ENCODE peak calls at places on chromosomes 13 and 19, in ten cellular contexts. G, M, J, I, A, F, U, N, B and X are unnamed samples.

GRCh38 chr13:46686171-46686570 is 110.8 kb downstream of the ESD start:
- DNase-seq in A (no peak), G (no peak), N (no peak), U (no peak), J (no peak), I (no peak), B (no peak), M (no peak), F (no peak), X (no peak)

GRCh38 chr13:54536112-54536511 is 1507.5 kb downstream of the OLFM4 start:
- DNase-seq in G (no peak), J (no peak), M (no peak), U (no peak), F (no peak), A (no peak), B (peak), I (no peak), N (no peak), X (no peak)

GRCh38 chr13:97975280-97975850 is 21.9 kb downstream of the IPO5 start:
- DNase-seq in B (no peak), N (no peak), A (no peak), J (no peak), F (no peak), G (no peak), U (no peak), I (no peak), M (no peak), X (no peak)

GRCh38 chr13:100363874-100364273 is 224.7 kb downstream of the GGACT start:
- DNase-seq in I (no peak), U (no peak), J (no peak), B (no peak), M (no peak), G (no peak), N (peak), A (no peak), F (no peak), X (peak)

GRCh38 chr13:59687028-59687427 is 476.7 kb downstream of the DIAPH3 start:
- DNase-seq in U (no peak), A (no peak), F (no peak), M (no peak), B (no peak), J (no peak), I (no peak), G (no peak), N (no peak), X (no peak)

GRCh38 chr19:5228932-5229777 is 111.5 kb downstream of the PTPRS start:
- DNase-seq in I (no peak), F (no peak), U (no peak), J (no peak), A (no peak), B (no peak), G (no peak), N (peak), M (no peak), X (no peak)

GRCh38 chr13:45321230-45321629 is 19.8 kb downstream of the TPT1 start:
- DNase-seq in U (no peak), J (no peak), B (no peak), I (no peak), A (no peak), G (no peak), M (no peak), F (no peak), N (no peak), X (no peak)

GRCh38 chr13:94093652-94094310 is 385.7 kb downstream of the DCT start:
- DNase-seq in A (no peak), N (no peak), I (no peak), J (no peak), F (no peak), U (no peak), B (no peak), G (no peak), M (no peak), X (no peak)

GRCh38 chr19:56971230-56971629 is 130.7 kb upstream of the PEG3 start:
- DNase-seq in I (no peak), J (no peak), M (no peak), B (no peak), A (no peak), G (no peak), U (no peak), N (no peak), F (no peak), X (no peak)

GRCh38 chr19:35774274-35775045 is 904 bp upstream of the ARHGAP33 start:
- DNase-seq in U (no peak), N (no peak), B (no peak), I (no peak), G (no peak), F (no peak), A (no peak), J (no peak), M (peak), X (no peak)

GRCh38 chr19:3580156-3580955 is 4.9 kb upstream of the GIPC3 start:
- DNase-seq in B (peak), F (no peak), M (peak), N (peak), J (no peak), I (peak), A (no peak), U (no peak), G (no peak), X (peak)

GRCh38 chr19:459724-460511 is 915 bp downstream of the SHC2 start:
- DNase-seq in N (peak), J (peak), B (no peak), I (peak), F (peak), A (peak), M (peak), U (peak), G (peak), X (no peak)

GRCh38 chr13:60572003-60572792 is 175.2 kb downstream of the TDRD3 start:
- DNase-seq in I (no peak), G (no peak), U (peak), B (no peak), A (no peak), N (peak), F (no peak), J (no peak), M (peak), X (no peak)

DNA sequence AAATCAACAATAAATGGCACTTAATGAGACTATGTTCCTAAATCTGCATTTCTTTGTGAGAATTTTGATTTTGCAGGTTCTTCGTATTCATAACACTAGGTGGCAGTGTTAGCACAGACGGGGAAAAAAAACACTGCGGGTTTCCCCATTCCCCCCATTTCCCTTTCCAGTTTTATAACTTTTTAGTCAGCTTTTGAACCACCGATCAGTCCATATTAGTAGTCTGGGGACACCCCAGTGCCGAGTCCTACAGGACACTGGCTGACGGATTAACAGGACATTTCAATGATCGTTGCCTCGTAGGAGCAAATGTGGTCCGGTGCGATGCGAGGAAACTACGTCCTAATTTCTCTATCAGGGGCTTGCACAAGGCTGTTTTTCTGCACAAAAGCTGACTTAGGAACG is 234.3 kb downstream of the LMO7 start:
- DNase-seq in G (peak), A (no peak), U (peak), B (no peak), N (peak), M (no peak), J (no peak), I (no peak), F (no peak), X (no peak)
- H3K4me3 ChIP-seq in G (peak), A (no peak), U (no peak), B (peak), N (peak), M (no peak), J (peak), I (peak), F (peak), X (peak)

DNA sequence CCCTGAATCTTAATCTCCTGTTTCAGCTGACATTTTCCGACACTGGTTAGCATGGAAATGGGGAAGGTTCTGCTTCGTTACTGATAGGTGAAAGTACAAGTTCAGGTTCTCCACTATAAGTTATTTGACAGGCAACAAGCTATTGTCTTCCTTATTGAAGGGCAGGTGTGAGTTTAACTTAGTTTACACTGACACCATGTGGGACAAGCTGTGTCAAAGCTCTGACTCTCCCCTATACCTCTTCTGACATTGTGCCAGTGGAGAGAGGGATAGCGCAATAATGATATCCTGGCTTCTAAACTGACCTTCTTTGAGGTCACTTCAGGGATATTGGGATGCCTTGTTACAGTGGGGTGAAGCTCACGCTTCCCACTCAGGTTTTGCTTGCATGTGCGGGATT is 587.0 kb upstream of the SLITRK5 start:
- DNase-seq in G (no peak), I (no peak), U (no peak), F (no peak), M (peak), N (no peak), J (no peak), A (no peak), B (no peak), X (no peak)
- TF ChIP-seq CTCF in G (no peak), I (no peak), U (peak), F (no peak), M (no peak), N (no peak), J (no peak), A (no peak), B (no peak), X (no peak)

GRCh38 chr13:36920612-36921185 is 661 bp upstream of the SMAD9 start:
- DNase-seq in N (no peak), F (no peak), J (no peak), A (no peak), B (no peak), U (no peak), I (no peak), G (no peak), M (no peak), X (no peak)
- H3K4me3 ChIP-seq in N (peak), F (peak), J (peak), A (no peak), B (peak), U (no peak), I (peak), G (no peak), M (no peak), X (peak)

GRCh38 chr19:53431399-53432087 is at the start of gene ZNF761:
- DNase-seq in J (peak), A (peak), N (peak), B (peak), G (peak), I (peak), M (peak), U (peak), F (peak), X (peak)
- TF ChIP-seq CTCF in J (peak), A (no peak), N (peak), B (peak), G (peak), I (peak), M (peak), U (peak), F (peak), X (peak)

GRCh38 chr19:55585658-55586339 is 5.2 kb upstream of the ZNF579 start:
- DNase-seq in G (peak), I (peak), F (peak), U (peak), A (peak), N (peak), M (peak), J (peak), B (peak), X (peak)
- H3K4me3 ChIP-seq in G (peak), I (peak), F (peak), U (peak), A (peak), N (peak), M (no peak), J (peak), B (peak), X (peak)

DNA sequence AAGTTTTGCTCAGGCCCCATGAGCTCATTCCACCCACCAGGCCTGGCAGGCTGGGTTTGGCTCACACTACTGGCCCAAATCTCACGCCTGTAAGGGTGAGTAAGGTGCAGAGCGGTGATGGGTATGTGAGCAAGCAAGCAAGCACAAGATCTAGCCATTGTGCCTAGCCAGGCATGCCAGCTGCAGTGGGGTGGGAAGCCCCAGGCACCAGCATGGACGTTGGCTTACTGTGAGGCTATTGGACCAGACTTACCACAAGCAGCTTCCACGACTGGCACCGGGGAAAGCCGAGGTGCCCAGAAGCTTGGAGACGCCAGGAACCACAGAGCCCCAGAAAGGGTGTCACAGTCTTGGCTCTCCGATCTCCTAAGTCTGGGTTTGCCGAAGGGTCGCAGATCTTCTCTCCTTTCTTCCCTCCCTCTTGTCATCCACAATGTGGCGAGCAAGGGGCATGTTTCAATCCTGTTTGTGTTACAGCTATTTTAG is 2659.4 kb upstream of the PCDH20 start:
- DNase-seq in A (no peak), U (no peak), J (no peak), N (no peak), G (no peak), M (no peak), F (no peak), B (no peak), I (no peak), X (no peak)
- TF ChIP-seq CTCF in A (no peak), U (no peak), J (no peak), N (no peak), G (no peak), M (no peak), F (no peak), B (no peak), I (no peak), X (no peak)

DNA sequence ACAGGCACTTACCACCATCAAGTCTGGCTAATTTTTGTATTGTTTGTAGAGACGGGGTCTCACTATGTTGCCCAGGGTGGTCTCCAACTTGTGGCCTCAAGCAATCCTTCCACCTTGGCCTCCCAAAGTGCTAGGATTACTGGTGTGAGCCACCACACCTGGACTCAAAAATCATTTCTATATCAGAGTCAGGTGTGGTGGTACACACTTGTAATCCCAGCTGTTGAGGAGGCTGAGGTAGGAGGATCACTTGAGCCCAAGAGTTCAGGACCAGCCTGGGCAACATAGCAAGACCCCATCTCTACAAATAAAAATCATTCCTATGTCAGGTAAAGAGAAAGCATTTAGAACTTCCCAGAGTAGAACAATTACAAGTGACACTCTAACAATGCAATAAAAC is 48.4 kb downstream of the MYO9B start:
- DNase-seq in G (no peak), J (no peak), F (no peak), B (no peak), U (no peak), N (no peak), A (no peak), I (no peak), M (no peak), X (no peak)
- H3K4me3 ChIP-seq in G (no peak), J (no peak), F (no peak), B (no peak), U (no peak), N (no peak), A (no peak), I (no peak), M (no peak), X (no peak)

GRCh38 chr13:91592050-91593014 is 193.9 kb downstream of the GPC5 start:
- DNase-seq in U (no peak), A (no peak), I (no peak), B (no peak), N (no peak), M (no peak), F (no peak), J (no peak), G (no peak), X (no peak)
- TF ChIP-seq CTCF in U (no peak), A (no peak), I (no peak), B (no peak), N (no peak), M (no peak), F (no peak), J (no peak), G (no peak), X (no peak)

GRCh38 chr13:80336335-80336734 is 4.6 kb downstream of the SPRY2 start:
- DNase-seq in A (no peak), U (no peak), B (no peak), J (no peak), N (peak), I (no peak), G (no peak), F (no peak), M (no peak), X (no peak)
- H3K4me3 ChIP-seq in A (peak), U (peak), B (peak), J (peak), N (peak), I (peak), G (no peak), F (peak), M (no peak), X (no peak)